ENCODE peak calls at places on chromosomes 4 and X, in six cellular contexts. J is cardiac muscle cell; R is GM23338; K is CD4-positive, alpha-beta memory T cell; G is colonic mucosa; N is psoas muscle. E is an unnamed sample.

GRCh38 chr4:188993871-188994270 is 854.6 kb downstream of the TRIML1 start:
- DNase-seq in J (no peak), R (no peak), K (no peak), G (no peak), N (no peak), E (no peak)

GRCh38 chr4:4697584-4697983 is 155.7 kb upstream of the STX18 start:
- DNase-seq in J (no peak), R (no peak), K (no peak), G (no peak), N (no peak), E (no peak)

GRCh38 chrX:41677183-41677582 is 11.6 kb upstream of the GPR34 start:
- DNase-seq in J (no peak), R (no peak), K (no peak), G (no peak), N (no peak), E (no peak)

GRCh38 chr4:109044446-109044845 is 258.0 kb downstream of the COL25A1 start:
- DNase-seq in J (no peak), R (no peak), K (no peak), G (no peak), N (no peak), E (no peak)

GRCh38 chr4:124449881-124450280 is 262.7 kb downstream of the ANKRD50 start:
- DNase-seq in J (no peak), R (no peak), K (no peak), G (no peak), N (no peak), E (peak; percentile 65)

GRCh38 chr4:183984561-183984960 is 79.5 kb downstream of the STOX2 start:
- DNase-seq in J (no peak), R (no peak), K (no peak), G (no peak), N (no peak), E (no peak)

GRCh38 chrX:32195611-32196010 is 1015.7 kb downstream of the DMD start:
- DNase-seq in J (no peak), R (no peak), K (no peak), G (no peak), N (no peak), E (no peak)

GRCh38 chr4:174503079-174503724 is 19.1 kb downstream of the HPGD start:
- DNase-seq in J (no peak), R (no peak), K (no peak), G (peak; percentile 59), N (no peak), E (peak; percentile 42)

GRCh38 chr4:65719635-65720034 is 49.3 kb upstream of the EPHA5 start:
- DNase-seq in J (no peak), R (no peak), K (no peak), G (no peak), N (no peak), E (no peak)

GRCh38 chr4:30754021-30754420 is 33.9 kb downstream of the PCDH7 start:
- DNase-seq in J (no peak), R (no peak), K (no peak), G (no peak), N (no peak), E (peak; percentile 22)

GRCh38 chr4:2058264-2059033 is 678 bp upstream of the NAT8L start:
- DNase-seq in J (peak; percentile 75), R (peak; percentile 57), K (no peak), G (no peak), N (peak; percentile 48), E (peak; percentile 55)

GRCh38 chr4:155665054-155665453 is 1.6 kb upstream of the GUCY1A1 start:
- DNase-seq in J (no peak), R (no peak), K (no peak), G (no peak), N (no peak), E (no peak)
- H3K27me3 ChIP-seq in J (no peaks in the 10 kb centered on the region), R (peaks cover 73% of the 10 kb centered on the region), K (peaks cover 6% of the 10 kb centered on the region), G (no peaks in the 10 kb centered on the region), N (peaks cover 24% of the 10 kb centered on the region), E (peaks cover 13% of the 10 kb centered on the region)

DNA sequence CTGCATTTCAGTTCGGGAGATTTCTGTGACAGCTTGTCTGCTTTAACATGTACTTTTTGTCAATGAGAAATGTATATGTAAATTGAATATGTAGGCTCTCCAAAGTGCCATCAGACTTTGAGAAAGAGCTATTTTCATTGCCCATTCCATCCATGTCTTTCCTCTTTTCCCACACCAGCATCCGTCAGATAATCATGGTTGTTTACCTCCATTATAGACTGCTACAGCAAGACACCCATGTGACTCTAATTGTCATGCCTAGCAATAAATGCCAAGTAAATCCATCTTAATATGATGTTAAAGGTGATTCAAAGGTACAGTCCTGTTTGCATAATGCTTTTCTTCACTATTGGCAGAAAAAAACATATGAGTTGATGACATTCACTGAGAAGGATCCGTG is 1019.3 kb upstream of the GRID2 start:
- DNase-seq in J (no peak), R (no peak), K (no peak), G (no peak), N (no peak), E (no peak)
- H3K27me3 ChIP-seq in J (no peaks in the 10 kb centered on the region), R (no peaks in the 10 kb centered on the region), K (no peaks in the 10 kb centered on the region), G (no peaks in the 10 kb centered on the region), N (no peaks in the 10 kb centered on the region), E (no peaks in the 10 kb centered on the region)

GRCh38 chr4:82810171-82810570 is 11.6 kb upstream of the SCD5 start:
- DNase-seq in J (no peak), R (no peak), K (no peak), G (no peak), N (no peak), E (no peak)

GRCh38 chr4:82814034-82814433 is 15.4 kb upstream of the SCD5 start:
- DNase-seq in J (no peak), R (no peak), K (no peak), G (no peak), N (no peak), E (no peak)

GRCh38 chr4:82809614-82810013 is 11.0 kb upstream of the SCD5 start:
- DNase-seq in J (no peak), R (no peak), K (no peak), G (no peak), N (no peak), E (no peak)

GRCh38 chr4:82811392-82811791 is 12.8 kb upstream of the SCD5 start:
- DNase-seq in J (no peak), R (no peak), K (no peak), G (no peak), N (no peak), E (no peak)

DNA sequence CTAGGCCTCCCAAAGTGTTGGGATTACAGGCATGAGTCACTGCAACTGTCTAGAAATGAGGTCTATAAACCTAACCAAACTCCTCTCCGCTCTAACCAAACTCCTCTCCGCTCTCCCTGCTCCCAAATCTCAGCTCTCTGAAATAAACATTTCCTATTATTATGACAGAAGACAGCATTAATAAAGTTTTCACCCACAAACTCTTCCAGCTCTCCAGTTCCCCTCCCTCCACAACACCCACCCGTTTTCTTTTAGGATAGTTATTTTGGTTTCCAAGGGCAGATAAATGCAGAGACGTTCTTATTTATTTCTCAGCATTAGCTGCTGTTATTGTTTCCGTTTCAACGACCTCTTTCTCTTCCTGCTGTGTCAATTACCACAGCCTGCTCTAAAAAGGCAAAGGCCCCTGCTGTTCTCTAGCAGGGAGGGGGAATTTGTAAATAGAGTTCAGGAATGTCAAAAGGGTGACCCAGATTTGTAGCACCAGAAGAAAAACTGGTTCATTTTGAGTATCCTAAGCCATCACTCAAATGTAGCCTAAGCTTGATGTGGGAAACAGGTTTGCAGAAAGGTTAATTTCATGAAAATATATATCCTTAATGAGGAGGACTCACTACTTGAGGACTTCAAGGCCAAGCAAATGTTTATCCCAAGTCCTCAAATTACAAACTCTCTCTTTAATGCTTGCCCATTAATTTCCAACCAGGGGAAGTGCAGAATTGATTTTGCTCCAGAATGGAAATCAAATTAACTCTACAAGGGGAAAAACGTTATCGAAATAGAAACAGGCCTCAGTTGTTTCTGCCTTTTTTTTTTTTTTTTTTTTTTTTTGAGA is 13.5 kb upstream of the SCD5 start:
- DNase-seq in J (no peak), R (peak; percentile 73), K (no peak), G (no peak), N (no peak), E (no peak)
- H3K27me3 ChIP-seq in J (no peaks in the 10 kb centered on the region), R (peaks cover 79% of the 10 kb centered on the region), K (no peaks in the 10 kb centered on the region), G (no peaks in the 10 kb centered on the region), N (no peaks in the 10 kb centered on the region), E (no peaks in the 10 kb centered on the region)

DNA sequence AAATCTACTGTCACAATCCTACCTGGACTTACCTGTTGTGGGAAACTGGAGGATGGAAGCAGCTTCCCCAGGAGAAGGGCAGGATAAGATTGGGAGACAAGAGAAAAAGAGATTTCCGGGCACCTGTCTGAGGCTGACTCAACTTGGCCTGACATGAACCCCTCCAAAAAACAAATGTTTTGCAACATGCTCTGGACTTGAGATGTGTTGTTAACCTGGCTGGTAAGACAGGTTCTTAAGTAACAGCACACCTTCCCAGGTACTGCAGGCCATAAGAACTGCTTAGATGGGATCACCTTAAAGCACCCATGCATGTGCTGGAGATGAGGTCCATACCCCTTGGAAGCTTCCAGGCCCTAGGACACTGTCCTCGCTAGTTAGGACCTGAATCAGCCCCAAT is 4.4 kb upstream of the SMIM43 start:
- DNase-seq in J (no peak), R (no peak), K (no peak), G (no peak), N (no peak), E (no peak)
- H3K27me3 ChIP-seq in J (peaks cover 80% of the 10 kb centered on the region), R (peaks cover 52% of the 10 kb centered on the region), K (peaks cover 11% of the 10 kb centered on the region), G (peaks cover 9% of the 10 kb centered on the region), N (peaks cover 20% of the 10 kb centered on the region), E (peaks cover 6% of the 10 kb centered on the region)

DNA sequence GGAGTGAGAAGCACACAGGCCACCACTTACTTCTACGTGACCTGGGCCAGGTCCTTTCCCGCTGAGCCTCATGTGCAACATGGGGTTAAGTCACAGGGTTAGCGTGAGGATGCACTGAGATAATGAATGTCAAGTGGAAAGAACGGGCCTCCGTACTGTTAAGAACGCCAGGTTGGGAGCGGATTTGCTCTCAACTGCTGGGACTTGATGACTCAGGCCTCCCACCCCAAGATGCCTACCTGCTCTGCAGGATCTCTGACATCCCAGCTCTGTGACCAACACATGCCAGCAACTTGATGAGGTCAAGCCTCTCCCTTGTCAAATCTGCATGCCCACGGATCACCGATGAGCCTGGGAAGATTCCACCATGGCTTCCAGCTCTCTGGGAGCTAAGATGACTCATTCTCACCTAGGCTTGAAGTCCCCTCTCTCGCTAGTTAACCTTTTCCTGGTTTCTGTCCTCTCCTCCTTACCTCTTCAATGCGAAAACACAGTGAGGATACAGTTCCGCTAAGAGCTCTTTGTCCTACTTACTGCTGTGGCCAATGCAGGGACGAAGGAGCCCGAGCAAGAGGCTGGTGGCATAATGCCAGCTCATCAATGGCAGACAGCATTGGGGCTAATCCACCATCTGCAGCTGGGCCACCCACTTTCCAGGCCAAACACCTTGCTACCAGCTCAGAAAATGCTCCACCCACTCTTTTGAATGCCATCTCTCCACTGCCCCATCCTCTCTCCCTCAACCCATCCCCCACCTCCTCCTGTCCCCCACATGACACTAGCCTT is 67.6 kb downstream of the PJA1 start:
- DNase-seq in J (no peak), R (no peak), K (no peak), G (no peak), N (no peak), E (no peak)
- H3K27me3 ChIP-seq in J (no peaks in the 10 kb centered on the region), R (no peaks in the 10 kb centered on the region), K (no peaks in the 10 kb centered on the region), G (no peaks in the 10 kb centered on the region), N (peaks cover 5% of the 10 kb centered on the region), E (peaks cover 41% of the 10 kb centered on the region)

E was measured in adipocyte.